ENCODE peak calls at places on chromosome 3, in seven cellular contexts. One of them, this sample, is unnamed.

GRCh38 chr3:186902713-186903112 is 27.6 kb upstream of the ST6GAL1 start:
- DNase-seq in HepG2: no peak
- DNase-seq in stomach: no peak
- DNase-seq in K562: no peak
- DNase-seq in upper lobe of left lung: no peak
- DNase-seq in esophagus muscularis mucosa: no peak
- DNase-seq in SK-N-SH: no peak
- DNase-seq in this sample: no peak

GRCh38 chr3:72093270-72093669 is 308.3 kb upstream of the PROK2 start:
- DNase-seq in HepG2: no peak
- DNase-seq in stomach: no peak
- DNase-seq in K562: no peak
- DNase-seq in upper lobe of left lung: no peak
- DNase-seq in esophagus muscularis mucosa: no peak
- DNase-seq in SK-N-SH: no peak
- DNase-seq in this sample: no peak

GRCh38 chr3:7602297-7602696 is 741.4 kb downstream of the GRM7 start:
- DNase-seq in HepG2: no peak
- DNase-seq in stomach: no peak
- DNase-seq in K562: no peak
- DNase-seq in upper lobe of left lung: no peak
- DNase-seq in esophagus muscularis mucosa: no peak
- DNase-seq in SK-N-SH: peak
- DNase-seq in this sample: no peak

GRCh38 chr3:39812537-39812936 is 3.1 kb downstream of the MYRIP start:
- DNase-seq in HepG2: peak
- DNase-seq in stomach: peak
- DNase-seq in K562: no peak
- DNase-seq in upper lobe of left lung: no peak
- DNase-seq in esophagus muscularis mucosa: no peak
- DNase-seq in SK-N-SH: peak
- DNase-seq in this sample: no peak

GRCh38 chr3:119810018-119810435 is 28.1 kb downstream of the NR1I2 start:
- DNase-seq in HepG2: no peak
- DNase-seq in stomach: peak
- DNase-seq in K562: no peak
- DNase-seq in upper lobe of left lung: peak
- DNase-seq in esophagus muscularis mucosa: no peak
- DNase-seq in SK-N-SH: no peak
- DNase-seq in this sample: no peak

GRCh38 chr3:13866406-13866965 is 13.4 kb downstream of the WNT7A start:
- DNase-seq in HepG2: no peak
- DNase-seq in stomach: no peak
- DNase-seq in K562: no peak
- DNase-seq in upper lobe of left lung: no peak
- DNase-seq in esophagus muscularis mucosa: no peak
- DNase-seq in SK-N-SH: no peak
- DNase-seq in this sample: no peak

GRCh38 chr3:132726341-132726823 is 4.2 kb upstream of the NPHP3 start:
- DNase-seq in HepG2: peak
- DNase-seq in stomach: no peak
- DNase-seq in K562: peak
- DNase-seq in upper lobe of left lung: no peak
- DNase-seq in esophagus muscularis mucosa: no peak
- DNase-seq in SK-N-SH: peak
- DNase-seq in this sample: no peak

GRCh38 chr3:161031134-161031533 is 74.0 kb downstream of the B3GALNT1 start:
- DNase-seq in HepG2: no peak
- DNase-seq in stomach: no peak
- DNase-seq in K562: no peak
- DNase-seq in upper lobe of left lung: no peak
- DNase-seq in esophagus muscularis mucosa: no peak
- DNase-seq in SK-N-SH: no peak
- DNase-seq in this sample: no peak

GRCh38 chr3:196390116-196390515 is 42.1 kb downstream of the UBXN7 start:
- DNase-seq in HepG2: no peak
- DNase-seq in stomach: no peak
- DNase-seq in K562: no peak
- DNase-seq in upper lobe of left lung: no peak
- DNase-seq in esophagus muscularis mucosa: no peak
- DNase-seq in SK-N-SH: no peak
- DNase-seq in this sample: no peak

GRCh38 chr3:13710251-13710650 is 161.3 kb downstream of the FBLN2 start:
- DNase-seq in HepG2: no peak
- DNase-seq in stomach: peak
- DNase-seq in K562: no peak
- DNase-seq in upper lobe of left lung: no peak
- DNase-seq in esophagus muscularis mucosa: peak
- DNase-seq in SK-N-SH: no peak
- DNase-seq in this sample: peak

GRCh38 chr3:127019449-127019848 is 36.5 kb downstream of the PLXNA1 start:
- DNase-seq in HepG2: no peak
- DNase-seq in stomach: no peak
- DNase-seq in K562: no peak
- DNase-seq in upper lobe of left lung: peak
- DNase-seq in esophagus muscularis mucosa: no peak
- DNase-seq in SK-N-SH: no peak
- DNase-seq in this sample: no peak

GRCh38 chr3:197023998-197024651 is 5.5 kb downstream of the MELTF start:
- DNase-seq in HepG2: no peak
- DNase-seq in stomach: no peak
- DNase-seq in K562: no peak
- DNase-seq in upper lobe of left lung: peak
- DNase-seq in esophagus muscularis mucosa: no peak
- DNase-seq in SK-N-SH: no peak
- DNase-seq in this sample: no peak

GRCh38 chr3:4410174-4410573 is 56.9 kb downstream of the SUMF1 start:
- DNase-seq in HepG2: no peak
- DNase-seq in stomach: no peak
- DNase-seq in K562: no peak
- DNase-seq in upper lobe of left lung: no peak
- DNase-seq in esophagus muscularis mucosa: no peak
- DNase-seq in SK-N-SH: no peak
- DNase-seq in this sample: no peak

GRCh38 chr3:114804099-114804498 is 343.0 kb downstream of the ZBTB20 start:
- DNase-seq in HepG2: no peak
- DNase-seq in stomach: no peak
- DNase-seq in K562: no peak
- DNase-seq in upper lobe of left lung: no peak
- DNase-seq in esophagus muscularis mucosa: no peak
- DNase-seq in SK-N-SH: no peak
- DNase-seq in this sample: no peak

GRCh38 chr3:42101048-42101447 is 9.9 kb downstream of the TRAK1 start:
- DNase-seq in HepG2: peak
- DNase-seq in stomach: no peak
- DNase-seq in K562: no peak
- DNase-seq in upper lobe of left lung: no peak
- DNase-seq in esophagus muscularis mucosa: no peak
- DNase-seq in SK-N-SH: no peak
- DNase-seq in this sample: no peak

GRCh38 chr3:43104786-43105185 is 1.1 kb downstream of the POMGNT2 start:
- DNase-seq in HepG2: no peak
- DNase-seq in stomach: no peak
- DNase-seq in K562: no peak
- DNase-seq in upper lobe of left lung: no peak
- DNase-seq in esophagus muscularis mucosa: no peak
- DNase-seq in SK-N-SH: no peak
- DNase-seq in this sample: no peak

GRCh38 chr3:27342279-27342678 is 26.9 kb downstream of the NEK10 start:
- DNase-seq in HepG2: no peak
- DNase-seq in stomach: no peak
- DNase-seq in K562: no peak
- DNase-seq in upper lobe of left lung: no peak
- DNase-seq in esophagus muscularis mucosa: no peak
- DNase-seq in SK-N-SH: no peak
- DNase-seq in this sample: no peak

GRCh38 chr3:67906256-67906655 is 251.8 kb upstream of the SUCLG2 start:
- DNase-seq in HepG2: no peak
- DNase-seq in stomach: no peak
- DNase-seq in K562: no peak
- DNase-seq in upper lobe of left lung: no peak
- DNase-seq in esophagus muscularis mucosa: no peak
- DNase-seq in SK-N-SH: no peak
- DNase-seq in this sample: no peak

GRCh38 chr3:32813180-32813579 is 4.6 kb upstream of the TRIM71 start:
- DNase-seq in HepG2: peak
- DNase-seq in stomach: no peak
- DNase-seq in K562: no peak
- DNase-seq in upper lobe of left lung: no peak
- DNase-seq in esophagus muscularis mucosa: no peak
- DNase-seq in SK-N-SH: no peak
- DNase-seq in this sample: no peak

GRCh38 chr3:195566797-195567196 is 16.9 kb downstream of the APOD start:
- DNase-seq in HepG2: no peak
- DNase-seq in stomach: no peak
- DNase-seq in K562: peak
- DNase-seq in upper lobe of left lung: peak
- DNase-seq in esophagus muscularis mucosa: no peak
- DNase-seq in SK-N-SH: peak
- DNase-seq in this sample: no peak

GRCh38 chr3:194086251-194087075 is 49.5 kb upstream of the HES1 start:
- DNase-seq in HepG2: no peak
- DNase-seq in stomach: peak
- DNase-seq in K562: no peak
- DNase-seq in upper lobe of left lung: no peak
- DNase-seq in esophagus muscularis mucosa: no peak
- DNase-seq in SK-N-SH: no peak
- DNase-seq in this sample: no peak

GRCh38 chr3:195226900-195227447 is 44.0 kb downstream of the XXYLT1 start:
- DNase-seq in HepG2: peak
- DNase-seq in stomach: peak
- DNase-seq in K562: no peak
- DNase-seq in upper lobe of left lung: no peak
- DNase-seq in esophagus muscularis mucosa: peak
- DNase-seq in SK-N-SH: no peak
- DNase-seq in this sample: peak

GRCh38 chr3:81043009-81043408 is 718.4 kb downstream of the GBE1 start:
- DNase-seq in HepG2: no peak
- DNase-seq in stomach: no peak
- DNase-seq in K562: no peak
- DNase-seq in upper lobe of left lung: no peak
- DNase-seq in esophagus muscularis mucosa: no peak
- DNase-seq in SK-N-SH: no peak
- DNase-seq in this sample: no peak

GRCh38 chr3:48989796-48990635 is at the start of gene P4HTM:
- DNase-seq in HepG2: no peak
- DNase-seq in stomach: peak
- DNase-seq in K562: peak
- DNase-seq in upper lobe of left lung: peak
- DNase-seq in esophagus muscularis mucosa: peak
- DNase-seq in SK-N-SH: no peak
- DNase-seq in this sample: peak
- TF ChIP-seq POLR2AphosphoS5 in HepG2: no peak
- TF ChIP-seq POLR2AphosphoS5 in stomach: peak
- TF ChIP-seq POLR2AphosphoS5 in K562: no peak
- TF ChIP-seq POLR2AphosphoS5 in upper lobe of left lung: peak
- TF ChIP-seq POLR2AphosphoS5 in esophagus muscularis mucosa: peak
- TF ChIP-seq POLR2AphosphoS5 in SK-N-SH: peak
- TF ChIP-seq POLR2AphosphoS5 in this sample: peak

DNA sequence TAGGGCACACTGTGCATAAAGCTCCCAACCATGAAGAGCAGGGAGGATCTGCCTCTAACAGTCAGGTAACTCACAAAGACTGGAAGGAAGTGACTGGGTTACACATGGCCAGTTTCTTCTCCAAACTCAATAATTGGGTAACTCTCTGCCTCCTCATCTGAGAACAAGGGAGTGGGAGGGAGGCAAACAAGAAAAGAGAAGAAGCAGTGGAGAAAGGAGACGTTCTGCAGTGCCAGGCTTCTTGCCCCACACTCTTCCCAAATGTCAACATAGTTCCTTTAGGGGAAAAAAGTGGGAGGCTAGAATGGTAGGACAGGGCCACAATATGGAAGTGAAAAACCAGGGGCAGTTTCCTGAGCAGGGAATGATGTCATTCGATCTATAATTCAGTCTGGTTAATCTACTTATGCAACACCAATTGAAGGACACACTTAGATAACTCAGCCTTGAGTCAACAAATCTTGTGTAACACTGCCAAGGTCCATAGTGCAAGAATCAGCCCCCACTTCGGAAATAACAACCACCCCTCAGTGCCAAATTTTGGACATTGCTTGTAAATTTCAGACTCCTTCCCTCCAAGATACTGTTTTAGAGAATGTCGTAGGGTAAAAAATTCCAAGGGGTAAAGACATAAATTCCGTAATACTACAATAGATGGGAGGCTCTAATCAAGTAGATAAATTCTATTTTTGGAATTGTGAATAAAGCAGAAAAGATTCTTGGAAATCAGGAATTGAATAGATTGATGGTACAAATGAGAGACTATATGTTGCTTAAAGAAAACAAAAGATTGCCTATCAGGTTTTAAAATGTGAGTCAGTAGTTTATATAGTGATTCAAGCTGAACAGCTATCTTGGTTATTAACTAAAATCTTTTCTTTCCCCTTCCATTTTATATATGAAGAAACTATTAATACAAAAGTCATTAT is 143.1 kb downstream of the LPP start:
- DNase-seq in HepG2: peak
- DNase-seq in stomach: no peak
- DNase-seq in K562: no peak
- DNase-seq in upper lobe of left lung: no peak
- DNase-seq in esophagus muscularis mucosa: no peak
- DNase-seq in SK-N-SH: no peak
- DNase-seq in this sample: no peak
- TF ChIP-seq EP300 in HepG2: peak
- TF ChIP-seq EP300 in stomach: no peak
- TF ChIP-seq EP300 in K562: no peak
- TF ChIP-seq EP300 in upper lobe of left lung: peak
- TF ChIP-seq EP300 in esophagus muscularis mucosa: no peak
- TF ChIP-seq EP300 in SK-N-SH: no peak
- TF ChIP-seq EP300 in this sample: no peak

DNA sequence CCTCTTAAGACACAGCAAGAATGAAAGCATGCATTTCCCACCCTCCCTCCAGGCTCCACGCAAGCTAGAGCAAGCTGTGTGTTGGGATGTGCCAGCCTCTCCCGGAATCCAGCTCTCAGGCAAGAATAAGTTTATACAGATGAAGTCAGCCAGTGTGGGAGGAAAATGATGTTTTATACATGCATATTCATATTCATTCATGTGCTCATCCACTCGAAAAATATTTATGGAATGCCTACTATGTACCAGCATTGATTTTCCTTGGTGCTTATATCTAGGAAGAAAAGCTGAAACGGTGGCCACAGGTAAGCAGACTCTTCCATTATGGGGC is 62.7 kb downstream of the KLHL6 start:
- DNase-seq in HepG2: no peak
- DNase-seq in stomach: no peak
- DNase-seq in K562: no peak
- DNase-seq in upper lobe of left lung: no peak
- DNase-seq in esophagus muscularis mucosa: peak
- DNase-seq in SK-N-SH: no peak
- DNase-seq in this sample: no peak
- H3K4me3 ChIP-seq in HepG2: no peak
- H3K4me3 ChIP-seq in stomach: no peak
- H3K4me3 ChIP-seq in K562: no peak
- H3K4me3 ChIP-seq in upper lobe of left lung: no peak
- H3K4me3 ChIP-seq in esophagus muscularis mucosa: no peak
- H3K4me3 ChIP-seq in SK-N-SH: no peak
- H3K4me3 ChIP-seq in this sample: no peak

GRCh38 chr3:41044526-41044925 is 154.8 kb upstream of the CTNNB1 start:
- DNase-seq in HepG2: no peak
- DNase-seq in stomach: no peak
- DNase-seq in K562: peak
- DNase-seq in upper lobe of left lung: no peak
- DNase-seq in esophagus muscularis mucosa: peak
- DNase-seq in SK-N-SH: no peak
- DNase-seq in this sample: no peak
- TF ChIP-seq POLR2AphosphoS5 in HepG2: no peak
- TF ChIP-seq POLR2AphosphoS5 in stomach: no peak
- TF ChIP-seq POLR2AphosphoS5 in K562: no peak
- TF ChIP-seq POLR2AphosphoS5 in upper lobe of left lung: no peak
- TF ChIP-seq POLR2AphosphoS5 in esophagus muscularis mucosa: no peak
- TF ChIP-seq POLR2AphosphoS5 in SK-N-SH: no peak
- TF ChIP-seq POLR2AphosphoS5 in this sample: no peak

GRCh38 chr3:61521229-61521628 is 40.1 kb upstream of the PTPRG start:
- DNase-seq in HepG2: no peak
- DNase-seq in stomach: no peak
- DNase-seq in K562: no peak
- DNase-seq in upper lobe of left lung: no peak
- DNase-seq in esophagus muscularis mucosa: no peak
- DNase-seq in SK-N-SH: no peak
- DNase-seq in this sample: no peak
- TF ChIP-seq EP300 in HepG2: no peak
- TF ChIP-seq EP300 in stomach: no peak
- TF ChIP-seq EP300 in K562: no peak
- TF ChIP-seq EP300 in upper lobe of left lung: no peak
- TF ChIP-seq EP300 in esophagus muscularis mucosa: no peak
- TF ChIP-seq EP300 in SK-N-SH: no peak
- TF ChIP-seq EP300 in this sample: no peak